ENCODE peak calls at places on chromosomes 12 and 14, in four cellular contexts. K, L, W and H are unnamed samples.

GRCh38 chr14:52003324-52003723 is 14.0 kb downstream of the RTRAF start:
- DNase-seq in L (no peak), K (no peak), W (no peak), H (no peak)

GRCh38 chr12:89949457-89950195 is 241.0 kb upstream of the ATP2B1 start:
- DNase-seq in L (no peak), K (no peak), W (no peak), H (no peak)

GRCh38 chr14:74290415-74290814 is 12.3 kb downstream of the ABCD4 start:
- DNase-seq in L (no peak), K (no peak), W (no peak), H (no peak)

GRCh38 chr14:38941485-38941884 is 161.6 kb downstream of the SEC23A start:
- DNase-seq in K (no peak), L (no peak), W (no peak), H (no peak)

GRCh38 chr14:37311233-37311632 is 113.5 kb downstream of the MIPOL1 start:
- DNase-seq in K (no peak), L (no peak), W (no peak), H (no peak)

GRCh38 chr12:41217731-41218130 is 29.6 kb downstream of the PDZRN4 start:
- DNase-seq in K (no peak), W (no peak), L (no peak), H (no peak)

GRCh38 chr14:99273025-99273723 is 1.2 kb upstream of the BCL11B start:
- DNase-seq in K (no peak), W (no peak), L (peak), H (peak)

GRCh38 chr14:106436310-106436905 is 910.0 kb downstream of the TMEM121 start:
- DNase-seq in L (no peak), K (no peak), W (no peak), H (no peak)

GRCh38 chr14:98512501-98513251 is 759.3 kb downstream of the BCL11B start:
- DNase-seq in W (no peak), L (no peak), K (no peak), H (no peak)

GRCh38 chr14:94122438-94122837 is 7.0 kb downstream of the IFI27L2 start:
- DNase-seq in L (peak), W (no peak), K (no peak), H (no peak)

GRCh38 chr14:103057028-103057371 is 349 bp downstream of the CDC42BPB start:
- DNase-seq in W (no peak), L (no peak), K (no peak), H (peak)

GRCh38 chr12:111443586-111443985 is 37.9 kb downstream of the SH2B3 start:
- DNase-seq in K (no peak), W (peak), L (peak), H (no peak)

GRCh38 chr12:5505116-5505515 is 73.2 kb downstream of the NTF3 start:
- DNase-seq in W (no peak), L (no peak), K (no peak), H (no peak)

GRCh38 chr14:33737446-33737845 is 213.4 kb downstream of the EGLN3 start:
- DNase-seq in L (no peak), K (peak), W (no peak), H (no peak)

GRCh38 chr14:103733651-103734050 is 18.0 kb downstream of the ZFYVE21 start:
- DNase-seq in K (no peak), L (no peak), W (no peak), H (no peak)

GRCh38 chr14:37247777-37248461 is 50.2 kb downstream of the MIPOL1 start:
- DNase-seq in L (no peak), W (no peak), K (no peak), H (no peak)

GRCh38 chr12:1776139-1776975 is 44.0 kb upstream of the LRTM2 start:
- DNase-seq in K (peak), L (no peak), W (no peak), H (no peak)

GRCh38 chr14:70644016-70644415 is 2.3 kb downstream of the TTC9 start:
- DNase-seq in K (no peak), L (no peak), W (no peak), H (no peak)

GRCh38 chr14:70645892-70646291 is 4.2 kb downstream of the TTC9 start:
- DNase-seq in K (no peak), L (no peak), W (no peak), H (no peak)

GRCh38 chr14:70641548-70642312 is at the start of gene TTC9:
- DNase-seq in W (no peak), K (no peak), L (peak), H (peak)

GRCh38 chr14:70640938-70641547 is 673 bp upstream of the TTC9 start:
- DNase-seq in L (peak), W (peak), K (no peak), H (no peak)

DNA sequence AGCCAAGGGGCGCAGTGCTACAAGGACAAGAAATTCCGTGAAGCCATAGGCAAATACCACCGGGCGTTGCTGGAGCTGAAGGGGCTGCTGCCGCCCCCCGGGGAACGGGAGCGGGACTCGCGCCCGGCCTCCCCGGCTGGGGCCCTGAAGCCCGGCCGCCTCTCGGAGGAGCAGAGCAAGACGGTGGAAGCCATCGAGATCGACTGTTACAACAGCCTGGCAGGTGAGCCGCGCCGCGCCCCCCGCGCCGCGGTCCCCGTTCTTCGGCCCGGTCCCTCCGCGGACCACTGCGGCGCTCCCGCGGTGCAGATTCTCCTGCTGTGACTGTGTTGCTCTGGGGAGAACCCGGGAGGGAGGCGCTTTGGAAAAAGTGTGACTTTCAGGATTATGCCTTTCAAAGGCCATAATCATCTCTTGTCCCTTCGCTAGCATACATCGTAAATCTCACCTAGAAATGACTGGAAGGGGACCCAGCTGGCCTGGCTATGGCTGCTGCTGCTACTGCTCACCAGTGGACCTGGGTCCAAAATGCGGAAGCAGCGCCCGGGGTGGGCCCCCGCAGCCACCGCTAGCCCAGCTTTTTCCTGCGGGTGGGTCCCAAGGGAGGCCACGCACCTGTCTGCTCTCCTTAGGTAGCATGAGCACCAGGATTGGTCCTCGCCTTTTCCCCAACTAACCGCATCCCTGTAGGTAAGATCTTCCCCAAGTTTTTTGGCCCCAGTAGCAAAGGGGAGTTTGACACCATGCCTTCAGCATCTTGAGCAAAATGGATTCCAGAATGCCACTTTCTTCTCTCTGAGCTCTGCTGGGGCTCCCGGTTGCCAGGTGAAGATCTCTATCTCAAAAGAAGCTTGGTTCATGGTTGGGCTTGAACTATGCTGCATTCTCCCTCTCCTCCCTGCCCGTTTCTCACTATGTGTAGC is 858 bp downstream of the TTC9 start:
- DNase-seq in W (no peak), L (no peak), K (no peak), H (peak)
- TF ChIP-seq CTCF in W (no peak), L (no peak), K (no peak), H (no peak)

DNA sequence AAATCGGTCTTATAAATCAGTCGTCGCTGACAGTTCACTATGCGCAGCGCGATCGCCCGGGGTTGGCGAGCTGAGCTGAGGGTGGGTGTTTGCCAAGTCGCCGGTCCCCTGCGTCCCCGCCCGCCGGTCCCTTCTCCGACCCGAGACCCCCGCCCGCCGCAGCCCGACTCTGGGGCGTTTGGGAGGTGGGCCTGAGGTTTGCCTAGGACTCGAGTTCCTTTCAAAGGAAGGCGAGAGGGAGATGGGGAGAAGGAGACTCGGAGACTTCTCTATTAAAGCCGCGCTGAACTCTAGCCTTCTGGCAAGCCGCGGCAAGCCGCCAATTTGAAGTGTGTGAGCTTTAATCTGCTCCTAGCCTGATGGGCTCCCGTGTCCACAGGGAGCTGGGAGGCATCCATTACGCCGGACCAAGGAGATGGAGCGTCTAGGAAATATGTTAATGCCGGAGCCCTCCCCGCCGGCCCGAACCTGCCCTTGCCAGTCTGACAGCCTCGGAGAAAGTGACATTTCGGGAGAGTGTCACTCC is 392.8 kb downstream of the NOVA1 start:
- DNase-seq in K (no peak), W (peak), L (peak), H (peak)
- TF ChIP-seq CTCF in K (no peak), W (no peak), L (no peak), H (no peak)

GRCh38 chr12:118065380-118065779 is 4.4 kb upstream of the WSB2 start:
- DNase-seq in L (no peak), W (no peak), K (no peak), H (no peak)

GRCh38 chr12:118061011-118061875 is at the start of gene WSB2:
- DNase-seq in K (no peak), W (peak), L (peak), H (peak)

GRCh38 chr12:118063567-118064391 is 2.8 kb upstream of the WSB2 start:
- DNase-seq in W (no peak), K (no peak), L (no peak), H (no peak)

GRCh38 chr12:118061876-118062791 is 1.2 kb upstream of the WSB2 start:
- DNase-seq in K (no peak), L (peak), W (peak), H (no peak)

GRCh38 chr12:118064608-118065007 is 3.6 kb upstream of the WSB2 start:
- DNase-seq in K (no peak), L (no peak), W (no peak), H (no peak)
- TF ChIP-seq CTCF in K (no peak), L (no peak), W (peak), H (peak)

GRCh38 chr14:67675219-67675582 is 769 bp upstream of the VTI1B start:
- DNase-seq in K (no peak), W (no peak), L (no peak), H (no peak)

GRCh38 chr14:67680121-67680602 is 5.7 kb upstream of the VTI1B start:
- DNase-seq in W (no peak), L (no peak), K (peak), H (no peak)

GRCh38 chr14:67673451-67673850 is 981 bp downstream of the VTI1B start:
- DNase-seq in W (no peak), L (no peak), K (no peak), H (no peak)

GRCh38 chr14:67674139-67674479 is 323 bp downstream of the VTI1B start:
- DNase-seq in K (no peak), L (peak), W (peak), H (peak)

GRCh38 chr14:67674480-67675218 is at the start of gene VTI1B:
- DNase-seq in L (peak), K (no peak), W (peak), H (peak)
- TF ChIP-seq CTCF in L (no peak), K (no peak), W (peak), H (peak)

DNA sequence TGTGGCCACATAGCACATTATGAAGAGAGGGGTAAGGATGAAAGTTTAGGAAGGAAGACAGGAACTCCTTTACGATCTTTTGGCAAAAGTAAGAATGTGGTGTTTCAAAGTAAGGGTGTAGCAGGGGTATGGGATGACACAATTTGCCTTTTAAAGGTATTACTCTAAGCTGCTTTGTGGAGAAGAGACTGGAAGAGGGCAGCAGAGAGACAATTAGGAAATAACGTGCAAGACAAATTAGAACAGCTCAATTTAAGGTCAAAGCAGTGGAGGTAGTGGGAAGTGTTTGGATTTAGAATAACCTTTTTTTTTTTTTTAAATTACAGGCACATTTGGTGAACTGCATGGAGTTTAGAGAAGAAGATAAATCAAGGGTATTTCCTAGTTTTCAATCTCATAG is 342.6 kb downstream of the NOVA1 start:
- DNase-seq in K (no peak), W (no peak), L (no peak), H (no peak)
- TF ChIP-seq CTCF in K (no peak), W (peak), L (no peak), H (peak)

GRCh38 chr12:112464605-112465004 is 45.9 kb downstream of the PTPN11 start:
- DNase-seq in W (no peak), K (no peak), L (no peak), H (no peak)
- TF ChIP-seq CTCF in W (no peak), K (no peak), L (no peak), H (no peak)